ENCODE peak calls at places on chromosomes 3 and 15, in four cellular contexts. I, J, M and U are unnamed samples.

GRCh38 chr3:12363397-12364195 is 74.7 kb downstream of the PPARG start:
- DNase-seq in I (no peak), J (no peak), M (no peak), U (no peak)

GRCh38 chr15:72782274-72782992 is 1.1 kb downstream of the ADPGK start:
- DNase-seq in I (peak; percentile 8), J (no peak), M (no peak), U (no peak)

GRCh38 chr3:70989174-70989573 is 594.4 kb downstream of the FOXP1 start:
- DNase-seq in I (no peak), J (no peak), M (no peak), U (no peak)

GRCh38 chr3:171306631-171307030 is 153.6 kb downstream of the TNIK start:
- DNase-seq in I (no peak), J (no peak), M (no peak), U (peak; percentile 44)

GRCh38 chr3:154334973-154335420 is 10.7 kb upstream of the DHX36 start:
- DNase-seq in I (peak; percentile 24), J (no peak), M (peak; percentile 45), U (no peak)

GRCh38 chr3:141807277-141808038 is 44.2 kb downstream of the GRK7 start:
- DNase-seq in I (no peak), J (no peak), M (no peak), U (no peak)

GRCh38 chr3:84885199-84885882 is 73.4 kb upstream of the CADM2 start:
- DNase-seq in I (no peak), J (peak; percentile 50), M (no peak), U (no peak)

GRCh38 chr3:141477224-141477623 is 9.6 kb upstream of the RASA2 start:
- DNase-seq in I (peak; percentile 39), J (peak; percentile 54), M (peak; percentile 65), U (no peak)

GRCh38 chr3:176661432-176661964 is 535.8 kb downstream of the TBL1XR1 start:
- DNase-seq in I (no peak), J (no peak), M (no peak), U (no peak)

GRCh38 chr3:190155752-190156151 is 35.1 kb upstream of the P3H2 start:
- DNase-seq in I (no peak), J (no peak), M (no peak), U (no peak)
- TF ChIP-seq POLR2A in I (no peak), J (no peak), M (no peak), U (no peak)

GRCh38 chr3:183265157-183265642 is 12.1 kb downstream of the B3GNT5 start:
- DNase-seq in I (peak; percentile 59), J (no peak), M (no peak), U (peak; percentile 50)

GRCh38 chr3:183267140-183267539 is 14.1 kb downstream of the B3GNT5 start:
- DNase-seq in I (no peak), J (no peak), M (no peak), U (no peak)

GRCh38 chr3:183266454-183266853 is 13.4 kb downstream of the B3GNT5 start:
- DNase-seq in I (no peak), J (no peak), M (no peak), U (no peak)

GRCh38 chr3:183264249-183264648 is 11.2 kb downstream of the B3GNT5 start:
- DNase-seq in I (no peak), J (no peak), M (no peak), U (no peak)

DNA sequence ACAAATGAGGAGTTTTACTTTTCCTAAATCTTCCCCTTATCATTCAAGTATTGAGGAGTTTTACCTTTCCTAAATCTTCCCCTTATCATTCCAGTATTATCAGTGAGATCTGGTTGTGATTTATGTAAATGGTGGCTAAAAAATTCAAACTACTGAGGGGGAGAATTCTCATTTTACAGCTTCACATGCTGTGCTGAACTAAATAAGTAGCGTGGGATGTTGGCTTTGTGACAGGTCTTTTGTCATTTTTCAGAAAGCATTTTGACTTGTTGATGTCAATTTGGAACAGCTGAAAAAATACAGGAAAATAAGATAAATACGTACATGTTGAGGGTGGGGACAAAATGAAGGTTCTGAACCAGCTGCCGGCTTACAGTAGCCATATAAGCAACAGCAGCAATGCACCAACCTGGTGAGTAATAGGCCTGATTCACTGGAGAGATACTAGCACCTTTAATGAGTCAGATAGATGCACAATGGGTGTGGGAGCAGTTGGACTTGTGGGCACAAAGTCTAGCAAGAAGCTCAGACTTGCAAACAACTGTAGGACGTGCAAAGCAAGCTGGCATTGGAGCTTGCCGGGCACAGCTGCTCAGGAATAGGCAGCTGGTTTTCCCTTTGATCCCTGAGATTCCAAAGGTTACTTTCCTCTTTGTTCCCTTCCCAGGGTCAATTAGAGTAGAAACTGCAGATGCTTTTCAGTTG is 12.8 kb downstream of the B3GNT5 start:
- DNase-seq in I (peak; percentile 41), J (no peak), M (peak; percentile 70), U (peak; percentile 51)
- H3K4me3 ChIP-seq in I (no peak overlapping the region), J (no peak overlapping the region), M (no peak overlapping the region), U (no peak overlapping the region)

GRCh38 chr15:64010719-64011118 is 35.6 kb downstream of the DAPK2 start:
- DNase-seq in I (peak; percentile 94), J (peak; percentile 82), M (no peak), U (peak; percentile 83)
- TF ChIP-seq CTCF in I (no peak), J (no peak), M (no peak), U (no peak)

DNA sequence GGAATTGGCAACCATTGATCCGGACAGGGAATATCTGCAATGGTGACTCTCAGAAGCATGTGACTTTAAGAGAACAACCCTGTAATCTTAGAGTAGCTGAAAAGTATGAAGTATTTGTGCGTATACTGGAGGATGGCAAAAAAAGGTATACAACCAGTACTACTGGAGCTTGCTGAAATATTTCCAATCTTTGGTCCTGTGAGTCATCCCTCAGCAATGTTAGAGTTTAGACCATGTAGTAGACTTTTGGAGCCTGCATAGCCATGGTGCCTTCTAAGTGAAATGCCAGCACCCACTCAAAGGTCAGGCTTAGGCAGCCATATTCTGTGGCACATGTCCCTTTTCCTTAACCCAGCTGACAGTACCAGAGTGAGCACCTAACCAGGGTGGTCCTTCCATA is 429.4 kb downstream of the NTRK3 start:
- DNase-seq in I (no peak), J (no peak), M (no peak), U (no peak)
- TF ChIP-seq POLR2A in I (no peak), J (no peak), M (no peak), U (no peak)